ENCODE peak calls at places on chromosomes 12 and 14, in four cellular contexts. K is HCT116, C is RWPE2, Y is A673. V is an unnamed sample.

GRCh38 chr12:22712083-22712482 is 87.1 kb downstream of the ETNK1 start:
- DNase-seq in K (no peak), C (no peak), Y (no peak), V (no peak)

GRCh38 chr14:89445252-89445973 is 28.4 kb upstream of the FOXN3 start:
- DNase-seq in K (no peak), C (no peak), Y (no peak), V (no peak)

GRCh38 chr12:112928978-112929377 is 9.3 kb upstream of the OAS3 start:
- DNase-seq in K (no peak), C (no peak), Y (no peak), V (peak; percentile 68)

GRCh38 chr12:129911437-129912049 is 7.7 kb upstream of the TMEM132D start:
- DNase-seq in K (no peak), C (no peak), Y (peak; percentile 45), V (peak; percentile 93)

GRCh38 chr12:98644712-98645571 is at the start of the genes APAF1 and IKBIP:
- DNase-seq in K (peak; percentile 86), C (peak; percentile 95), Y (peak; percentile 98), V (peak; percentile 100)

GRCh38 chr14:94298130-94298529 is 5.1 kb upstream of the SERPINA10 start:
- DNase-seq in K (no peak), C (no peak), Y (no peak), V (no peak)

GRCh38 chr14:22561661-22562579 is 27.1 kb downstream of the DAD1 start:
- DNase-seq in K (no peak), C (no peak), Y (peak; percentile 74), V (no peak)

GRCh38 chr12:8031872-8032241 is 659 bp upstream of the FOXJ2 start:
- DNase-seq in K (no peak), C (no peak), Y (peak; percentile 23), V (no peak)

GRCh38 chr14:99881011-99881410 is 87.8 kb downstream of the EML1 start:
- DNase-seq in K (no peak), C (no peak), Y (no peak), V (no peak)

GRCh38 chr12:6699989-6700645 is 498 bp downstream of the PIANP start:
- DNase-seq in K (no peak), C (no peak), Y (no peak), V (peak; percentile 85)
- H3K27ac ChIP-seq in K (no peak overlapping the region), C (no peak overlapping the region), Y (no peak overlapping the region), V (no peak overlapping the region)

GRCh38 chr12:77062396-77062795 is 3.0 kb downstream of the E2F7 start:
- DNase-seq in K (no peak), C (no peak), Y (no peak), V (no peak)
- H3K4me3 ChIP-seq in K (no peak overlapping the region), C (no peak overlapping the region), Y (no peak overlapping the region), V (no peak overlapping the region)

GRCh38 chr14:102944448-102945330 is 22.2 kb downstream of the AMN start:
- DNase-seq in K (no peak), C (peak; percentile 65), Y (no peak), V (no peak)
- H3K4me1 ChIP-seq in K (peaks cover 4% of the 10 kb centered on the region), C (no peaks in the 10 kb centered on the region), Y (peaks cover 8% of the 10 kb centered on the region), V (no peaks in the 10 kb centered on the region)

DNA sequence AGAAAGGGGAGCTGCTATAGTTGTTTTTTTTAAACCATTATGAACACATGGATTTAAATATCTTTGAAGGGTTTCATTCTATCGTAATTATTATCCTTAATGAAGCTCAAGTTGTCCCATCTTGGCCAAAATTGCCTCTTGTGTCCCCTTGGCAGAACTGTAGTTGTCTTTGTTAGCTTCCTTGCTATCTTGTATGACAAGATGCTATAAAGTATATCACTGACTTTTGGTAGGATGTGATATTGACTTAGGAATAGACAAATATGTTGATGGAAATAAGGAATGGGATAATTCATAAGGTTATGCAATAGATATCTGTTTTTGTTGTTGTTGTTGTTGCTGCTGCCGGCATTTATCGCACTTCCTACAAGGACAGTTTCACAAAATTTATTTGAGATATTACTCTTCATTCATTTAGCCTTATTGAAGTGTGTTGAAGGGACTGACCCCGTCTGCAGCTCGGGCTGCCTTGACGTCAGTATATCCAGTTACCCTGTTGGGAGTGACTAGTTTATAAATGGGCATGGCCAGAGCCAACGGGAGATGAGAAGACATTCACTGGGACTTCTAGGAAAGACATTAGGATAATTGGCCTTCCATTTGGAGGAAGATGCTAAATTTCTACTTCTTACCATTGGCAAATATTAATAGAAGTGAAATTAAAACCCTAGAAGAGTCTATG is 26.1 kb upstream of the APOLD1 start:
- DNase-seq in K (no peak), C (no peak), Y (no peak), V (no peak)
- H3K27ac ChIP-seq in K (no peak overlapping the region), C (peak overlapping the region; percentile 22), Y (no peak overlapping the region), V (no peak overlapping the region)

GRCh38 chr12:122001379-122002209 is 20.1 kb upstream of the BCL7A start:
- DNase-seq in K (no peak), C (peak; percentile 86), Y (no peak), V (no peak)

GRCh38 chr12:122004633-122005071 is 17.0 kb upstream of the BCL7A start:
- DNase-seq in K (no peak), C (no peak), Y (no peak), V (no peak)

GRCh38 chr12:122003646-122004611 is 17.8 kb upstream of the BCL7A start:
- DNase-seq in K (no peak), C (no peak), Y (no peak), V (no peak)

GRCh38 chr12:122006186-122006926 is 15.3 kb upstream of the BCL7A start:
- DNase-seq in K (no peak), C (no peak), Y (no peak), V (no peak)

DNA sequence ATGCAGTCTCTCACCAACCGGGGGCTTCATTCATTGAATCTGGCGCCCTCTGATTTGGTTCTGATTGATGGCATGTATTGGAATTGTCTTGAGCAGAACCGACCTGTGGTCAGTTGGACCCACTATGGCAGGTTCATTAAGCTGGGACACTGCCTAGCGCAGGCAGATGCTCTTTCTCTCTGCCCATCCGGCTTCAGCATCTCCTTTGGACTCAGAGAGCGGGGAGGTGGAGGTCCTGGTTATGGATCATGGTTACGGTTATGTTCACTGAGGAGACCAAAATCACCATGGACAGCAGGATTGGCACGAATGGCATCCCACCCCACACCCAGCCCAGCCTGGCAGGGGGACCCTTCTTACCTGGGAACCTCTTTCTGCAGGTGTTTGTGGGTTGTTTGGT is 16.4 kb upstream of the BCL7A start:
- DNase-seq in K (no peak), C (no peak), Y (no peak), V (no peak)
- H3K4me3 ChIP-seq in K (no peak overlapping the region), C (no peak overlapping the region), Y (no peak overlapping the region), V (no peak overlapping the region)

DNA sequence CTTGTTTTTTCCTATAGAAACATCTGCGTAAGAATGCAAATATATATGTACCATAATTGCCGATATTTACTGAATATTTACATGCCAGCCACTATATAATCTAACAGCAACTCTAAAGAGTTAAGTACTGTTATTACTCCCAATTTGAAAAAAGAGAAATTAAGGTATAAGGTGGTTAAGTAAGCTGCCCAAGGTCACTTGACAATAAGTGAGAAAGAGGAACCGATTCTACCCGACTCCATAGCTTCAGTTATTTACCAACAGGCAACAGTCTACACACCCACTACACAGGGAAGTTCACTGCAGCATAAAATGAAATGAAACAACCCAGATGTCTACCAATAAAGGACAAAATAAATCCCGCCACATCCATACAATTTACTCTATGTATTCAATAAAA is 1.1 kb downstream of the MIS18BP1 start:
- DNase-seq in K (no peak), C (no peak), Y (peak; percentile 25), V (no peak)
- H3K4me1 ChIP-seq in K (peaks cover 30% of the 10 kb centered on the region), C (peaks cover 24% of the 10 kb centered on the region), Y (peaks cover 10% of the 10 kb centered on the region), V (no peaks in the 10 kb centered on the region)

DNA sequence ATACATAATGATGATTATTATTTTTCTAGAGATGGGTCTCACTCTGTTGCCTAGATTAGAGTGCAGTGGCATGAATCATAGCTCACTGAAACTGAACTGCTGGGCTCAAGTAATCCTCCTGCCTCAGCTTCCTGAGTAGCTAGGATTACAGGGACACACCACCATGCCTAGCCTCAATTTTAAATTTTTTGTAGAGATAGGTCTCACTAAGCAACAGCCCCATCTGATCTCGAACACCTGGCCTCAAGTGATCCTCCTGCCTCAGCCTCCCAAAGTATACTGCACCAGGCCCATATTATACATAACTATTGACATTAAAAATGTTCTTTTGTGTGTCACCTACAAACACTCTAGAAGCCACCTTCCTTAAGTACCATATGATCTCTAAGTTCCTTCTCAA is 3.4 kb downstream of the TXNRD1 start:
- DNase-seq in K (peak; percentile 19), C (no peak), Y (no peak), V (no peak)
- H3K27ac ChIP-seq in K (peak overlapping the region; percentile 99), C (peak overlapping the region; percentile 97), Y (peak overlapping the region; percentile 81), V (no peak overlapping the region)

GRCh38 chr12:132445884-132446471 is 44.0 kb upstream of the FBRSL1 start:
- DNase-seq in K (peak; percentile 93), C (peak; percentile 96), Y (peak; percentile 89), V (peak; percentile 87)
- H3K4me3 ChIP-seq in K (peak overlapping the region; percentile 93), C (peak overlapping the region; percentile 40), Y (peak overlapping the region; percentile 59), V (no peak overlapping the region)

V was measured in endodermal cell.